ENCODE peak calls at places on chromosomes 16 and 17, in four cellular contexts. One of them, this sample, is unnamed.

GRCh38 chr17:50043290-50044148 is 12.4 kb upstream of the ITGA3 start:
- DNase-seq in H1: no peak
- DNase-seq in GM12878: no peak
- DNase-seq in GM23338: no peak
- DNase-seq in this sample: no peak

GRCh38 chr16:88616736-88617135 is 21.6 kb upstream of the IL17C start:
- DNase-seq in H1: no peak
- DNase-seq in GM12878: no peak
- DNase-seq in GM23338: no peak
- DNase-seq in this sample: no peak

GRCh38 chr16:88540346-88540977 is 29.7 kb upstream of the ZC3H18 start:
- DNase-seq in H1: no peak
- DNase-seq in GM12878: no peak
- DNase-seq in GM23338: peak; percentile 0
- DNase-seq in this sample: no peak

GRCh38 chr17:68035131-68035522 is 408 bp upstream of the KPNA2 start:
- DNase-seq in H1: peak; percentile 90
- DNase-seq in GM12878: no peak
- DNase-seq in GM23338: peak; percentile 99
- DNase-seq in this sample: peak; percentile 93

GRCh38 chr16:24671455-24671954 is 57.9 kb upstream of the TNRC6A start:
- DNase-seq in H1: no peak
- DNase-seq in GM12878: no peak
- DNase-seq in GM23338: peak; percentile 23
- DNase-seq in this sample: no peak

GRCh38 chr17:16463341-16464000 is 28.5 kb downstream of the LRRC75A start:
- DNase-seq in H1: no peak
- DNase-seq in GM12878: no peak
- DNase-seq in GM23338: peak; percentile 66
- DNase-seq in this sample: no peak

GRCh38 chr16:83715217-83715920 is 92.4 kb upstream of the HSBP1 start:
- DNase-seq in H1: no peak
- DNase-seq in GM12878: no peak
- DNase-seq in GM23338: no peak
- DNase-seq in this sample: no peak

GRCh38 chr17:1645207-1646171 is at the start of gene SCARF1:
- DNase-seq in H1: no peak
- DNase-seq in GM12878: no peak
- DNase-seq in GM23338: no peak
- DNase-seq in this sample: peak; percentile 24

GRCh38 chr16:81486555-81487061 is 42.0 kb downstream of the CMIP start:
- DNase-seq in H1: no peak
- DNase-seq in GM12878: no peak
- DNase-seq in GM23338: no peak
- DNase-seq in this sample: no peak

GRCh38 chr16:1393613-1394176 is 20.8 kb downstream of the UNKL start:
- DNase-seq in H1: no peak
- DNase-seq in GM12878: no peak
- DNase-seq in GM23338: no peak
- DNase-seq in this sample: no peak

GRCh38 chr16:53892155-53892554 is 188.2 kb downstream of the FTO start:
- DNase-seq in H1: peak; percentile 61
- DNase-seq in GM12878: no peak
- DNase-seq in GM23338: peak; percentile 74
- DNase-seq in this sample: peak; percentile 54

GRCh38 chr17:35740216-35740615 is 8.8 kb downstream of the RASL10B start:
- DNase-seq in H1: no peak
- DNase-seq in GM12878: no peak
- DNase-seq in GM23338: no peak
- DNase-seq in this sample: no peak

GRCh38 chr16:82263456-82264159 is 93.6 kb upstream of the MPHOSPH6 start:
- DNase-seq in H1: peak; percentile 68
- DNase-seq in GM12878: peak; percentile 5
- DNase-seq in GM23338: peak; percentile 80
- DNase-seq in this sample: peak; percentile 63

GRCh38 chr17:40857535-40857934 is 9.5 kb downstream of the KRT12 start:
- DNase-seq in H1: no peak
- DNase-seq in GM12878: no peak
- DNase-seq in GM23338: no peak
- DNase-seq in this sample: no peak

GRCh38 chr17:29705352-29705751 is 82.6 kb upstream of the CORO6 start:
- DNase-seq in H1: no peak
- DNase-seq in GM12878: no peak
- DNase-seq in GM23338: no peak
- DNase-seq in this sample: no peak

GRCh38 chr17:78921437-78921971 is 3.7 kb downstream of the TIMP2 start:
- DNase-seq in H1: no peak
- DNase-seq in GM12878: no peak
- DNase-seq in GM23338: no peak
- DNase-seq in this sample: no peak

GRCh38 chr17:45731459-45731858 is 52.7 kb upstream of the CRHR1 start:
- DNase-seq in H1: no peak
- DNase-seq in GM12878: no peak
- DNase-seq in GM23338: no peak
- DNase-seq in this sample: no peak

GRCh38 chr16:85491798-85492616 is 121.1 kb upstream of the GSE1 start:
- DNase-seq in H1: no peak
- DNase-seq in GM12878: no peak
- DNase-seq in GM23338: peak; percentile 83
- DNase-seq in this sample: no peak

GRCh38 chr16:69223882-69224281 is 36.9 kb downstream of the SNTB2 start:
- DNase-seq in H1: no peak
- DNase-seq in GM12878: no peak
- DNase-seq in GM23338: no peak
- DNase-seq in this sample: no peak

GRCh38 chr17:6166492-6167179 is 96.5 kb downstream of the WSCD1 start:
- DNase-seq in H1: no peak
- DNase-seq in GM12878: no peak
- DNase-seq in GM23338: no peak
- DNase-seq in this sample: no peak

GRCh38 chr17:193841-194806 is 12.7 kb upstream of the DOC2B start:
- DNase-seq in H1: no peak
- DNase-seq in GM12878: no peak
- DNase-seq in GM23338: no peak
- DNase-seq in this sample: no peak

GRCh38 chr17:7878234-7878633 is 10.4 kb upstream of the CHD3 start:
- DNase-seq in H1: no peak
- DNase-seq in GM12878: no peak
- DNase-seq in GM23338: no peak
- DNase-seq in this sample: no peak

GRCh38 chr16:30570621-30571443 is 682 bp downstream of the ZNF688 start:
- DNase-seq in H1: peak; percentile 69
- DNase-seq in GM12878: no peak
- DNase-seq in GM23338: peak; percentile 58
- DNase-seq in this sample: peak; percentile 40

GRCh38 chr17:39751637-39752036 is 13.9 kb downstream of the GRB7 start:
- DNase-seq in H1: no peak
- DNase-seq in GM12878: no peak
- DNase-seq in GM23338: no peak
- DNase-seq in this sample: no peak

GRCh38 chr16:78249056-78249455 is 149.6 kb downstream of the WWOX start:
- DNase-seq in H1: peak; percentile 57
- DNase-seq in GM12878: no peak
- DNase-seq in GM23338: peak; percentile 61
- DNase-seq in this sample: peak; percentile 54

GRCh38 chr16:68236804-68237242 is 896 bp upstream of the ESRP2 start:
- DNase-seq in H1: no peak
- DNase-seq in GM12878: no peak
- DNase-seq in GM23338: peak; percentile 55
- DNase-seq in this sample: peak; percentile 45

GRCh38 chr16:67019171-67019570 is 9.8 kb upstream of the CBFB start:
- DNase-seq in H1: no peak
- DNase-seq in GM12878: no peak
- DNase-seq in GM23338: no peak
- DNase-seq in this sample: no peak

GRCh38 chr16:66606000-66606751 is 1.7 kb downstream of the CMTM3 start:
- DNase-seq in H1: no peak
- DNase-seq in GM12878: no peak
- DNase-seq in GM23338: no peak
- DNase-seq in this sample: no peak

GRCh38 chr16:52825882-52826281 is 226.8 kb downstream of the CHD9NB start:
- DNase-seq in H1: no peak
- DNase-seq in GM12878: no peak
- DNase-seq in GM23338: no peak
- DNase-seq in this sample: no peak

GRCh38 chr16:14635394-14636145 is 2.8 kb downstream of the BFAR start:
- DNase-seq in H1: no peak
- DNase-seq in GM12878: no peak
- DNase-seq in GM23338: peak; percentile 60
- DNase-seq in this sample: no peak

GRCh38 chr17:67246648-67247415 is 1.8 kb upstream of the HELZ start:
- DNase-seq in H1: peak; percentile 63
- DNase-seq in GM12878: peak; percentile 89
- DNase-seq in GM23338: peak; percentile 75
- DNase-seq in this sample: peak; percentile 50

GRCh38 chr16:11372073-11372923 is 27.0 kb downstream of the RMI2 start:
- DNase-seq in H1: no peak
- DNase-seq in GM12878: no peak
- DNase-seq in GM23338: no peak
- DNase-seq in this sample: no peak

GRCh38 chr16:11372924-11373306 is 27.7 kb downstream of the RMI2 start:
- DNase-seq in H1: no peak
- DNase-seq in GM12878: no peak
- DNase-seq in GM23338: no peak
- DNase-seq in this sample: no peak

GRCh38 chr16:11370084-11370931 is 25.0 kb downstream of the RMI2 start:
- DNase-seq in H1: no peak
- DNase-seq in GM12878: peak; percentile 57
- DNase-seq in GM23338: no peak
- DNase-seq in this sample: no peak

GRCh38 chr16:11363927-11364258 is 18.6 kb downstream of the RMI2 start:
- DNase-seq in H1: no peak
- DNase-seq in GM12878: no peak
- DNase-seq in GM23338: no peak
- DNase-seq in this sample: no peak

DNA sequence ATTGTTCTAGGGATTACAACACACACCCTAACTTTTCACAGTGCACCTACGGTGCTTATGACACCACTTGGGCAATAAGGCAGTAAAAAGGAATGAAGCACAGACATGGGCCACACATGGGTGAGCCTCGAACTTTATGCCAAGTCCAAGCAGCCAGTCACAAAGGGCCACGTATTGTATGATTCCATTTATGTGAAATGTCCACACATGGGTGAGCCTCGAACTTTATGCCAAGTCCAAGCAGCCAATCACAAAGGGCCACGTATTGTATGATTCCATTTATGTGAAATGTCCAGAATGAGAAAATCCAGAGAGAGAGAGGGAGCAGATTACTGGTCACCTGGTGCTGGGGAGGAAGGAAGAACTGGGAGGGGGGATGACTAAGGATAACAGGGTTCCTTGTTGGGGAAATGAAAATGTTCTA is 22.2 kb downstream of the RMI2 start:
- DNase-seq in H1: no peak
- DNase-seq in GM12878: no peak
- DNase-seq in GM23338: no peak
- DNase-seq in this sample: no peak
- TF ChIP-seq CREB1 in H1: no peak
- TF ChIP-seq CREB1 in GM12878: no peak
- TF ChIP-seq CREB1 in GM23338: no peak
- TF ChIP-seq CREB1 in this sample: no peak

GRCh38 chr17:57570740-57571344 is 174.3 kb downstream of the CCDC182 start:
- DNase-seq in H1: no peak
- DNase-seq in GM12878: no peak
- DNase-seq in GM23338: peak; percentile 27
- DNase-seq in this sample: no peak

GRCh38 chr17:57569860-57570259 is 175.2 kb downstream of the CCDC182 start:
- DNase-seq in H1: no peak
- DNase-seq in GM12878: no peak
- DNase-seq in GM23338: no peak
- DNase-seq in this sample: no peak

GRCh38 chr17:57568340-57568739 is 176.8 kb downstream of the CCDC182 start:
- DNase-seq in H1: no peak
- DNase-seq in GM12878: no peak
- DNase-seq in GM23338: no peak
- DNase-seq in this sample: no peak

GRCh38 chr17:57567278-57567677 is 177.8 kb downstream of the CCDC182 start:
- DNase-seq in H1: no peak
- DNase-seq in GM12878: no peak
- DNase-seq in GM23338: no peak
- DNase-seq in this sample: no peak

GRCh38 chr17:57569021-57569420 is 176.1 kb downstream of the CCDC182 start:
- DNase-seq in H1: no peak
- DNase-seq in GM12878: no peak
- DNase-seq in GM23338: no peak
- DNase-seq in this sample: no peak
- TF ChIP-seq CREB1 in H1: no peak
- TF ChIP-seq CREB1 in GM12878: no peak
- TF ChIP-seq CREB1 in GM23338: no peak
- TF ChIP-seq CREB1 in this sample: no peak

GRCh38 chr17:12922120-12922519 is 95.7 kb downstream of the ELAC2 start:
- DNase-seq in H1: no peak
- DNase-seq in GM12878: no peak
- DNase-seq in GM23338: no peak
- DNase-seq in this sample: no peak

GRCh38 chr17:12917401-12917800 is 100.4 kb downstream of the ELAC2 start:
- DNase-seq in H1: no peak
- DNase-seq in GM12878: no peak
- DNase-seq in GM23338: no peak
- DNase-seq in this sample: no peak

GRCh38 chr17:12918132-12918531 is 99.7 kb downstream of the ELAC2 start:
- DNase-seq in H1: no peak
- DNase-seq in GM12878: no peak
- DNase-seq in GM23338: no peak
- DNase-seq in this sample: no peak
- TF ChIP-seq CREB1 in H1: no peak
- TF ChIP-seq CREB1 in GM12878: no peak
- TF ChIP-seq CREB1 in GM23338: no peak
- TF ChIP-seq CREB1 in this sample: no peak

GRCh38 chr17:3843935-3844516 is 2.0 kb downstream of the NCBP3 start:
- DNase-seq in H1: no peak
- DNase-seq in GM12878: no peak
- DNase-seq in GM23338: peak; percentile 81
- DNase-seq in this sample: peak; percentile 67
- TF ChIP-seq CREB1 in H1: no peak
- TF ChIP-seq CREB1 in GM12878: no peak
- TF ChIP-seq CREB1 in GM23338: no peak
- TF ChIP-seq CREB1 in this sample: no peak

GRCh38 chr17:80475949-80476876 is at the start of gene NPTX1:
- DNase-seq in H1: peak; percentile 64
- DNase-seq in GM12878: no peak
- DNase-seq in GM23338: peak; percentile 49
- DNase-seq in this sample: no peak

GRCh38 chr17:80472996-80473395 is 3.4 kb downstream of the NPTX1 start:
- DNase-seq in H1: no peak
- DNase-seq in GM12878: no peak
- DNase-seq in GM23338: no peak
- DNase-seq in this sample: no peak

GRCh38 chr17:80473701-80474100 is 2.7 kb downstream of the NPTX1 start:
- DNase-seq in H1: no peak
- DNase-seq in GM12878: no peak
- DNase-seq in GM23338: no peak
- DNase-seq in this sample: no peak

GRCh38 chr17:80474933-80475915 is 1.2 kb downstream of the NPTX1 start:
- DNase-seq in H1: peak; percentile 62
- DNase-seq in GM12878: no peak
- DNase-seq in GM23338: no peak
- DNase-seq in this sample: no peak

GRCh38 chr17:80474231-80474932 is 2.0 kb downstream of the NPTX1 start:
- DNase-seq in H1: no peak
- DNase-seq in GM12878: no peak
- DNase-seq in GM23338: no peak
- DNase-seq in this sample: no peak
- TF ChIP-seq CREB1 in H1: no peak
- TF ChIP-seq CREB1 in GM12878: no peak
- TF ChIP-seq CREB1 in GM23338: no peak
- TF ChIP-seq CREB1 in this sample: no peak